ENCODE peak calls at places on chromosomes 6 and 20, in nine cellular contexts. S is endothelial cell, B is Panc1, K is WERI-Rb-1, P is heart left ventricle, D is A549, E is tibial nerve, L is choroid plexus epithelial cell, W is A673. A is an unnamed sample.

GRCh38 chr6:84764332-84765049 is at the start of gene TBX18:
- DNase-seq in S (peak), B (peak), K (peak), P (peak), D (peak), E (peak), L (peak), W (peak), A (peak)

GRCh38 chr6:162090734-162091133 is 636.8 kb downstream of the PRKN start:
- DNase-seq in S (no peak), B (no peak), K (no peak), P (no peak), D (no peak), E (no peak), L (peak), W (no peak), A (no peak)

GRCh38 chr6:15447546-15448232 is 201.8 kb downstream of the JARID2 start:
- DNase-seq in S (no peak), B (no peak), K (peak), P (no peak), D (no peak), E (no peak), L (no peak), W (no peak), A (no peak)

GRCh38 chr6:41548841-41549642 is 2.9 kb downstream of the FOXP4 start:
- DNase-seq in S (no peak), B (no peak), K (no peak), P (no peak), D (no peak), E (no peak), L (no peak), W (no peak), A (no peak)

GRCh38 chr6:157428418-157429202 is 47.6 kb downstream of the ZDHHC14 start:
- DNase-seq in S (no peak), B (peak), K (no peak), P (no peak), D (peak), E (no peak), L (no peak), W (no peak), A (no peak)

GRCh38 chr20:9068896-9069663 is at the start of gene PLCB4:
- DNase-seq in S (peak), B (no peak), K (peak), P (peak), D (peak), E (no peak), L (peak), W (peak), A (peak)

GRCh38 chr20:24102749-24103148 is 114.2 kb upstream of the GGTLC1 start:
- DNase-seq in S (no peak), B (no peak), K (no peak), P (no peak), D (peak), E (no peak), L (peak), W (no peak), A (no peak)

GRCh38 chr20:16205505-16205904 is 367.7 kb downstream of the KIF16B start:
- DNase-seq in S (no peak), B (no peak), K (no peak), P (no peak), D (no peak), E (no peak), L (no peak), W (no peak), A (no peak)

GRCh38 chr6:4581468-4582420 is 194.5 kb upstream of the CDYL start:
- DNase-seq in S (peak), B (no peak), K (no peak), P (no peak), D (peak), E (no peak), L (peak), W (no peak), A (no peak)

GRCh38 chr6:131068165-131068564 is 5.1 kb upstream of the EPB41L2 start:
- DNase-seq in S (no peak), B (no peak), K (no peak), P (no peak), D (no peak), E (no peak), L (no peak), W (no peak), A (no peak)

GRCh38 chr6:118735320-118735719 is 83.9 kb upstream of the CEP85L start:
- DNase-seq in S (peak), B (no peak), K (no peak), P (no peak), D (no peak), E (no peak), L (peak), W (peak), A (no peak)

GRCh38 chr6:87396595-87397392 is 11.0 kb upstream of the CFAP206 start:
- DNase-seq in S (no peak), B (no peak), K (peak), P (no peak), D (no peak), E (no peak), L (no peak), W (no peak), A (no peak)

GRCh38 chr6:29355603-29356002 is 13.1 kb downstream of the OR5V1 start:
- DNase-seq in S (no peak), B (no peak), K (no peak), P (no peak), D (no peak), E (no peak), L (no peak), W (no peak), A (no peak)

GRCh38 chr6:170374571-170375444 is 68.2 kb downstream of the FAM120B start:
- DNase-seq in S (no peak), B (no peak), K (no peak), P (no peak), D (no peak), E (no peak), L (peak), W (no peak), A (no peak)

GRCh38 chr20:2483504-2483903 is 12.9 kb upstream of the SNRPB start:
- DNase-seq in S (no peak), B (no peak), K (no peak), P (no peak), D (no peak), E (no peak), L (no peak), W (no peak), A (no peak)

GRCh38 chr20:51492167-51493092 is 50.1 kb downstream of the NFATC2 start:
- DNase-seq in S (peak), B (no peak), K (no peak), P (peak), D (no peak), E (peak), L (no peak), W (peak), A (peak)

GRCh38 chr20:21019831-21020655 is 86.1 kb downstream of the LINC00237 start:
- DNase-seq in S (no peak), B (no peak), K (no peak), P (no peak), D (no peak), E (no peak), L (no peak), W (peak), A (no peak)

GRCh38 chr6:27777614-27778355 is 134.4 kb downstream of the OR2B2 start:
- DNase-seq in S (no peak), B (peak), K (no peak), P (no peak), D (peak), E (no peak), L (no peak), W (no peak), A (no peak)

GRCh38 chr6:112984899-112985298 is 637.8 kb downstream of the RFPL4B start:
- DNase-seq in S (no peak), B (no peak), K (no peak), P (no peak), D (no peak), E (no peak), L (no peak), W (no peak), A (no peak)

GRCh38 chr6:112979830-112980229 is 632.7 kb downstream of the RFPL4B start:
- DNase-seq in S (no peak), B (no peak), K (no peak), P (peak), D (no peak), E (peak), L (peak), W (peak), A (no peak)

GRCh38 chr6:112983741-112984221 is 636.7 kb downstream of the RFPL4B start:
- DNase-seq in S (no peak), B (no peak), K (no peak), P (no peak), D (peak), E (no peak), L (peak), W (peak), A (no peak)

GRCh38 chr6:112986270-112986669 is 639.1 kb downstream of the RFPL4B start:
- DNase-seq in S (no peak), B (no peak), K (no peak), P (no peak), D (no peak), E (no peak), L (no peak), W (no peak), A (no peak)

DNA sequence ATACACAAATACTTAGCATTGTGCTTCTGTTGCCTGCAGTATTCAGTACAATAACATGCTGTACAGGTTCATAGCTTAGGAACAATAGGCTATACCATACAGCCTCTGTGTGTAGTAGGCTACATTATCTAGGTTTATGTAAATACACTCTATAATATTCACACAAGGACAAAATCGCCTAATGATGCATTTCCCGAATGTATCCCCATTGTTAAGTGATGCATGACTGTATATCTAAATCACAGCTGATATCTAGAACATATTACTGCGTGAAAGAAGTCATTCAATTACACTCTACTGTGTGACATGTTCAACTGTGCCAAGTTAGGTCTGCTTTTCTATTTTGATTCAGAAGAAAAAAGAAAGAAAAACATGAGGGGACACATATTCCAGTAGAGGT is 633.5 kb downstream of the RFPL4B start:
- DNase-seq in S (no peak), B (no peak), K (no peak), P (no peak), D (no peak), E (no peak), L (no peak), W (no peak), A (no peak)
- TF ChIP-seq CTCF in S (no peak), B (no peak), K (no peak), P (no peak), D (no peak), E (no peak), L (no peak), W (no peak), A (no peak)

GRCh38 chr6:150900049-150900448 is 34.5 kb downstream of the MTHFD1L start:
- DNase-seq in S (no peak), B (no peak), K (no peak), P (no peak), D (no peak), E (no peak), L (no peak), W (no peak), A (no peak)

GRCh38 chr6:150902142-150902800 is 36.8 kb downstream of the MTHFD1L start:
- DNase-seq in S (no peak), B (no peak), K (no peak), P (no peak), D (no peak), E (no peak), L (peak), W (no peak), A (no peak)

GRCh38 chr6:150907385-150907784 is 41.9 kb downstream of the MTHFD1L start:
- DNase-seq in S (no peak), B (no peak), K (no peak), P (no peak), D (no peak), E (no peak), L (no peak), W (no peak), A (no peak)

GRCh38 chr6:150910561-150910960 is 45.1 kb downstream of the MTHFD1L start:
- DNase-seq in S (no peak), B (no peak), K (no peak), P (no peak), D (peak), E (no peak), L (no peak), W (no peak), A (no peak)

DNA sequence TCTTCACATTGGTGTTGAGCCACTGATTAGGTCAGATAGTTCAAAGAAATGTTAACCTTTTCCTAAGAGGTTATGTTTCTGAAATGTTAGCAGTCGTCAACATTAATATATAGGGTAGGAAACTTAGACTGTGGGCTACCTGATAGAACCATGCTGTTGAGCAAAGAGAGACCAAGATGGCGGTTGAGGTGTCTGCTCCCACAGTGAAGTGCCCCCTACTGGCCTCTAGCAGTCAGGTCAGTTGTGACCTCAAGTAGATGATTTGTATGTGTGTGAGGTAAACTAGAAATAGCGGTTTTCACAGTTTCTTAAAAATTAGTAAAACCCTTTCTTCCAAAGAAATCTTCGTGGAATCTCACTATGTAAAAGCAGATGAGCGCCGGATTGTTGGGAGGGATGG is 40.3 kb downstream of the MTHFD1L start:
- DNase-seq in S (no peak), B (no peak), K (no peak), P (no peak), D (no peak), E (no peak), L (no peak), W (no peak), A (no peak)
- TF ChIP-seq CTCF in S (peak), B (peak), K (peak), P (no peak), D (peak), E (no peak), L (peak), W (peak), A (peak)

GRCh38 chr20:6083926-6084325 is 30.1 kb upstream of the LRRN4 start:
- DNase-seq in S (no peak), B (no peak), K (no peak), P (no peak), D (no peak), E (no peak), L (no peak), W (no peak), A (no peak)
- TF ChIP-seq CTCF in S (no peak), B (no peak), K (no peak), P (no peak), D (no peak), E (no peak), L (no peak), W (no peak), A (no peak)

DNA sequence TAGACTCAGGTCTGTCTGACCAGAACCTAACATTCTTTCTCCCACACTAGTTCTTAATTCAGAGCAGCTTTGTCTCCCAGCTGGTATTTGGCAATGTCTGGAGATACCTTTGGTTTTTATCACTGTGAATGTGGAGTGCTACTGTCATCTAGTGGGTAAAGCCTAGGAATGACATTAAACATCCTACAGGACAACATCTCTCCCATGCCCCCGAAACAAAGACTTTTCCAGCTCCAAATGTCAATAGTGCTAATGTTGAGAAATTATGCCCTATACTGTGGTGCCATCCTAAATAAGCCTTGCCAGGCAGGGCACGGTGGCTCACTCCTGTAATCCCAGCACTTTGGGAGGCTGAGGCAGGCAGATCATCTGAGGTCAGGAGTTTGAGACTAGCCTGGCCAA is 4.2 kb upstream of the TTPAL start:
- DNase-seq in S (no peak), B (no peak), K (no peak), P (no peak), D (peak), E (no peak), L (peak), W (peak), A (no peak)
- TF ChIP-seq CTCF in S (no peak), B (peak), K (peak), P (peak), D (peak), E (no peak), L (peak), W (peak), A (peak)

A was measured in psoas muscle.